ENCODE peak calls at places on chromosome 9, in six cellular contexts. P is pancreas; B is amygdala; I is body of pancreas; N is stimulated activated CD8-positive, alpha-beta memory T cell treated with anti-CD3 and anti-CD28 coated beads, Interleukin-15, amount 100 ng/mL, for 1 hour; D is KBM-7. S is an unnamed sample.

GRCh38 chr9:124654431-124654830 is 116.7 kb downstream of the NR6A1 start:
- DNase-seq in P (no peak), N (no peak), B (no peak), D (peak; percentile 41), I (no peak), S (no peak)

GRCh38 chr9:78906356-78906755 is 609.4 kb downstream of the PSAT1 start:
- DNase-seq in I (no peak), D (no peak), B (no peak), N (no peak), P (no peak), S (no peak)

GRCh38 chr9:91060520-91061343 is 259.1 kb downstream of the SYK start:
- DNase-seq in P (peak; percentile 71), I (peak; percentile 46), B (no peak), D (no peak), N (no peak), S (no peak)

GRCh38 chr9:130989891-130990290 is 19.1 kb upstream of the LAMC3 start:
- DNase-seq in N (no peak), B (no peak), P (no peak), D (no peak), I (no peak), S (no peak)

GRCh38 chr9:126494746-126495145 is 119.0 kb upstream of the LMX1B start:
- DNase-seq in D (no peak), I (no peak), B (no peak), P (no peak), N (no peak), S (no peak)

GRCh38 chr9:22469928-22470544 is 23.4 kb downstream of the DMRTA1 start:
- DNase-seq in P (peak; percentile 13), N (no peak), I (no peak), B (no peak), D (peak; percentile 64), S (peak; percentile 88)

GRCh38 chr9:126980231-126980630 is 65.6 kb downstream of the RALGPS1 start:
- DNase-seq in I (no peak), B (no peak), D (no peak), P (no peak), N (no peak), S (no peak)

GRCh38 chr9:121735065-121735791 is 83.8 kb downstream of the DAB2IP start:
- DNase-seq in D (peak; percentile 27), N (no peak), P (no peak), I (no peak), B (no peak), S (peak; percentile 72)